ENCODE peak calls at places on chromosomes 1 and 21, in four cellular contexts. K, Z, Y and X are unnamed samples.

GRCh38 chr1:228684609-228685008 is 50.7 kb upstream of the RHOU start:
- DNase-seq in K (no peak), Z (no peak), Y (no peak), X (no peak)

GRCh38 chr1:9629445-9630201 is 21.9 kb upstream of the PIK3CD start:
- DNase-seq in K (no peak), Z (no peak), Y (no peak), X (no peak)

GRCh38 chr1:245599413-245600174 is 444.8 kb downstream of the KIF26B start:
- DNase-seq in K (no peak), Z (peak; percentile 28), Y (peak; percentile 92), X (no peak)

GRCh38 chr1:87513971-87514660 is 185.4 kb downstream of the LMO4 start:
- DNase-seq in K (no peak), Z (no peak), Y (no peak), X (no peak)

GRCh38 chr1:31326461-31326860 is 29.6 kb downstream of the ZCCHC17 start:
- DNase-seq in K (no peak), Z (no peak), Y (no peak), X (peak; percentile 56)

GRCh38 chr1:50105430-50105829 is 3.3 kb upstream of the ELAVL4 start:
- DNase-seq in K (no peak), Z (no peak), Y (no peak), X (no peak)

GRCh38 chr21:18334066-18334465 is 69.5 kb downstream of the TMPRSS15 start:
- DNase-seq in K (no peak), Z (no peak), Y (no peak), X (no peak)

GRCh38 chr1:104780470-104781078 is 1030.9 kb downstream of the AMY1C start:
- DNase-seq in K (no peak), Z (no peak), Y (no peak), X (peak; percentile 26)

GRCh38 chr21:44836666-44837471 is 19.0 kb upstream of the SUMO3 start:
- DNase-seq in K (no peak), Z (no peak), Y (no peak), X (peak; percentile 95)

GRCh38 chr1:112748396-112748795 is 33.3 kb upstream of the PPM1J start:
- DNase-seq in K (no peak), Z (no peak), Y (no peak), X (no peak)

GRCh38 chr1:1479547-1480483 is 8.2 kb downstream of the ATAD3B start:
- DNase-seq in K (no peak), Z (no peak), Y (no peak), X (no peak)

GRCh38 chr1:203172184-203173115 is 3.2 kb downstream of the MYBPH start:
- DNase-seq in K (peak; percentile 78), Z (peak; percentile 88), Y (peak; percentile 21), X (peak; percentile 97)

GRCh38 chr1:48697066-48697707 is 79.5 kb downstream of the BEND5 start:
- DNase-seq in K (peak; percentile 66), Z (peak; percentile 74), Y (no peak), X (peak; percentile 89)

GRCh38 chr1:67683306-67683705 is 1.7 kb upstream of the GADD45A start:
- DNase-seq in K (no peak), Z (no peak), Y (no peak), X (no peak)

GRCh38 chr1:51729824-51730284 is 113.0 kb downstream of the OSBPL9 start:
- DNase-seq in K (no peak), Z (no peak), Y (no peak), X (no peak)

GRCh38 chr1:23400324-23401110 is 24.0 kb downstream of the TCEA3 start:
- DNase-seq in K (no peak), Z (no peak), Y (no peak), X (no peak)

GRCh38 chr1:66276229-66276628 is 257.7 kb upstream of the SGIP1 start:
- DNase-seq in K (no peak), Z (no peak), Y (no peak), X (no peak)

GRCh38 chr1:62144238-62144831 is 50.3 kb upstream of the L1TD1 start:
- DNase-seq in K (peak; percentile 38), Z (peak; percentile 51), Y (peak; percentile 11), X (peak; percentile 59)

GRCh38 chr1:225482489-225482950 is 54.7 kb upstream of the LBR start:
- DNase-seq in K (no peak), Z (peak; percentile 20), Y (no peak), X (no peak)

GRCh38 chr21:35084869-35085268 is 35.8 kb upstream of the RUNX1 start:
- DNase-seq in K (no peak), Z (no peak), Y (peak; percentile 81), X (no peak)

GRCh38 chr1:197677313-197677712 is 98.0 kb downstream of the DENND1B start:
- DNase-seq in K (no peak), Z (no peak), Y (no peak), X (no peak)

GRCh38 chr1:30299393-30299792 is 424.0 kb downstream of the MATN1 start:
- DNase-seq in K (no peak), Z (no peak), Y (no peak), X (no peak)

GRCh38 chr1:38865112-38865715 is 5.6 kb upstream of the RRAGC start:
- DNase-seq in K (no peak), Z (no peak), Y (no peak), X (no peak)

GRCh38 chr1:9312183-9312582 is 19.5 kb downstream of the SPSB1 start:
- DNase-seq in K (no peak), Z (no peak), Y (no peak), X (no peak)

GRCh38 chr1:45490623-45491463 is at the start of gene TESK2:
- DNase-seq in K (peak; percentile 98), Z (peak; percentile 100), Y (peak; percentile 98), X (peak; percentile 79)
- TF ChIP-seq CTCF in K (no peak), Z (no peak), Y (no peak), X (no peak)

GRCh38 chr21:32499249-32500055 is 85.9 kb downstream of the TCP10L start:
- DNase-seq in K (no peak), Z (no peak), Y (no peak), X (no peak)
- TF ChIP-seq CTCF in K (no peak), Z (no peak), Y (peak; percentile 17), X (no peak)

DNA sequence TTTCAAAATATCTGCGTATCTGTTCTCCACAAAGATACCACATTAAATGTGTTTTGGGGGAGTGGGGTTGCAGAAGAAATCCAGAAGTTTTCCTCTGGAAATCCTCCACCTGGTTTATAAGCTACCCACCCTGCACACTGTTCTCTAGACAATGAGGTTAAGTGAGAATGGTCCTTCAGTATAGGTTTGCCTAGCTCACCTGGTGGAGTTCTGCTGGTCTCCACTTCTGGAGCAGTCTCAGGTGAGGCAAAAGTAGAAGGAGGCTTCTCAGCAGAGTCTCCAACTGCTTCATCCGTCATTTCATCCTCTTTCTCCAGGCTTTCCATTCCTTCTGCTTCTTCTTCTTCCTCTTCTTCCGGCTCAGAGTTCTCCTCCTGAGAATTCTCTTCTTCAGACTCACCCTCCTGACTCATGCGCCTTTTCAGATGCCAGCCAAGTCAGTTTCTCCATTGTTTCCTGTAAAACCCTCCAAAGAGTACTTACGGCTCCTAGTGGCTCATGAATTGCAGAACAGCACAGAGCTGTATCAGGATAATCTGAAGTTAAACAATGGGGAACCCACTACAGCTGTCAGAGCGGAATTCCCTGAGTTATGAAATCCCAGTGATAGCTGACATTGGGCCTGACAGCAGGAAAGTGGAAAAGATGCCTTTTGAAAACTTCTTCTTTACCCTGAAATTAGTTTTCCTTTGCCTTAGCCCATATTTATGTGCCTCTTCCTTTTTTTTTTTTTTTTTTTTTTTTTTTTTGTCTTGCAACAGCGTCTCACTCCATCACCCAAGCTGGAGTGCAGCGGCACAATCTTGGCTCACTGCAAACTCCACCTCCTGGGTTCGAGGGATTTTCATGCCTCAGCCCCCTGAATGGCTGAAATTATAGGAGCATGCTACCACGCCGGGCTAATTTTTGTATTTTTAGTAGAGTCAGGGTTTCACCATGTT is 38.5 kb downstream of the MSTO1 start:
- DNase-seq in K (no peak), Z (peak; percentile 40), Y (peak; percentile 77), X (peak; percentile 34)
- TF ChIP-seq CTCF in K (no peak), Z (peak; percentile 61), Y (peak; percentile 78), X (peak; percentile 41)

GRCh38 chr1:34292472-34292871 is 115.8 kb downstream of the C1orf94 start:
- DNase-seq in K (no peak), Z (peak; percentile 34), Y (no peak), X (peak; percentile 9)
- TF ChIP-seq CTCF in K (no peak), Z (peak; percentile 53), Y (peak; percentile 14), X (peak; percentile 18)

GRCh38 chr1:19373206-19374126 is 61.3 kb downstream of the SLC66A1 start:
- DNase-seq in K (no peak), Z (no peak), Y (no peak), X (no peak)

GRCh38 chr1:19374926-19375325 is 62.8 kb downstream of the SLC66A1 start:
- DNase-seq in K (no peak), Z (no peak), Y (no peak), X (no peak)

GRCh38 chr1:19372602-19373001 is 60.5 kb downstream of the SLC66A1 start:
- DNase-seq in K (no peak), Z (no peak), Y (no peak), X (no peak)

GRCh38 chr1:19375621-19376020 is 63.5 kb downstream of the SLC66A1 start:
- DNase-seq in K (no peak), Z (no peak), Y (no peak), X (no peak)

DNA sequence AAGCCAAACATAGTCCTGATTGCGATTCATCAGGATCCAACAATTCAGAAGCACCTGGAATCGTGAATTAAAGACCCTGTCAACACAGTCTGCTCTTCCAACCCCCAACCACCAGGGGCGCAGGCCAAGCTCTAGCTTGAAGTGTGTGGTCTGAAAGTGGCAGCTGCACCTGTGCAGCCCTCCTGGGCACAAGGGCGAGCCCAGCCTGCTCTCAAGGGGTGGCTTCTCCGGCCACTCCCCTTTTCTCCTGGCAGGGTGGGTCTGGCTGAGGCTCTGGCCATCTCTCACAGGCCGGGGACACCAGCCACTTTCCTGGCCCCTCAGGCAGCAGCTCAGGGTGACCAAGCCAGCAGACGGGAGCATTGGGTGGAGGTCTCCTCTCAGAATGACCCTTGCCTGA is 62.3 kb downstream of the SLC66A1 start:
- DNase-seq in K (no peak), Z (peak; percentile 72), Y (no peak), X (peak; percentile 35)
- TF ChIP-seq CTCF in K (no peak), Z (peak; percentile 81), Y (peak; percentile 48), X (peak; percentile 70)

GRCh38 chr1:84771895-84772294 is 81.6 kb upstream of the SSX2IP start:
- DNase-seq in K (no peak), Z (no peak), Y (no peak), X (no peak)
- TF ChIP-seq CTCF in K (no peak), Z (no peak), Y (no peak), X (peak; percentile 14)

GRCh38 chr1:248703674-248704073 is 1.1 kb upstream of the OR14I1 start:
- DNase-seq in K (no peak), Z (no peak), Y (no peak), X (no peak)
- TF ChIP-seq CTCF in K (no peak), Z (no peak), Y (no peak), X (no peak)